ENCODE peak calls at places on chromosomes 3 and 15, in five cellular contexts. L, U, S, H and O are unnamed samples.

GRCh38 chr3:50971487-50971924 is 296.8 kb downstream of the DOCK3 start:
- DNase-seq in H (peak; percentile 64), L (peak; percentile 85), U (peak; percentile 40), S (peak; percentile 43), O (peak; percentile 60)

GRCh38 chr3:127730666-127731294 is 58.0 kb downstream of the ABTB1 start:
- DNase-seq in L (no peak), U (no peak), H (no peak), S (peak; percentile 63), O (no peak)

GRCh38 chr15:90451215-90451850 is 63.3 kb downstream of the IQGAP1 start:
- DNase-seq in U (no peak), S (peak; percentile 51), L (no peak), H (no peak), O (no peak)

GRCh38 chr3:13378155-13378554 is 42.0 kb downstream of the NUP210 start:
- DNase-seq in U (no peak), L (no peak), S (peak; percentile 27), H (no peak), O (no peak)

GRCh38 chr3:16309558-16309957 is 44.5 kb downstream of the OXNAD1 start:
- DNase-seq in S (no peak), H (no peak), L (no peak), U (no peak), O (peak; percentile 83)

GRCh38 chr3:156918746-156919145 is 92.6 kb downstream of the LEKR1 start:
- DNase-seq in L (no peak), U (no peak), H (no peak), S (no peak), O (no peak)

GRCh38 chr3:110895054-110895453 is 176.6 kb upstream of the NECTIN3 start:
- DNase-seq in S (no peak), L (no peak), H (no peak), U (no peak), O (no peak)

GRCh38 chr3:49120096-49120437 is 556 bp downstream of the USP19 start:
- DNase-seq in H (no peak), S (no peak), U (no peak), L (no peak), O (peak; percentile 20)

GRCh38 chr3:31636063-31636462 is 103.3 kb downstream of the STT3B start:
- DNase-seq in H (no peak), S (peak; percentile 29), L (no peak), U (no peak), O (no peak)

GRCh38 chr3:14989943-14990753 is 42.8 kb downstream of the NR2C2 start:
- DNase-seq in S (peak; percentile 13), H (no peak), U (no peak), L (peak; percentile 19), O (no peak)

GRCh38 chr3:44554626-44555592 is at the start of gene ZKSCAN7:
- DNase-seq in L (peak; percentile 74), H (peak; percentile 84), S (peak; percentile 58), U (peak; percentile 63), O (peak; percentile 77)

GRCh38 chr3:2802429-2802828 is 307.7 kb downstream of the IL5RA start:
- DNase-seq in L (no peak), U (no peak), H (no peak), S (no peak), O (no peak)

GRCh38 chr3:125403789-125404188 is 28.7 kb upstream of the ZNF148 start:
- DNase-seq in S (peak; percentile 62), L (no peak), H (no peak), U (no peak), O (no peak)

GRCh38 chr3:107985496-107985895 is 105.3 kb downstream of the CD47 start:
- DNase-seq in H (peak; percentile 35), U (no peak), L (no peak), S (no peak), O (peak; percentile 75)

GRCh38 chr15:65370885-65371284 is 6.9 kb downstream of the IGDCC3 start:
- DNase-seq in H (no peak), L (no peak), S (no peak), U (no peak), O (no peak)

GRCh38 chr15:31758126-31758525 is 272.2 kb upstream of the CHRNA7 start:
- DNase-seq in S (peak; percentile 13), H (no peak), L (peak; percentile 34), U (no peak), O (no peak)

GRCh38 chr3:172592898-172593669 is 69.9 kb upstream of the TNFSF10 start:
- DNase-seq in U (no peak), L (no peak), S (no peak), H (no peak), O (peak; percentile 63)

GRCh38 chr15:100170673-100171210 is 171.0 kb downstream of the ADAMTS17 start:
- DNase-seq in L (no peak), U (no peak), H (no peak), S (no peak), O (peak; percentile 34)

DNA sequence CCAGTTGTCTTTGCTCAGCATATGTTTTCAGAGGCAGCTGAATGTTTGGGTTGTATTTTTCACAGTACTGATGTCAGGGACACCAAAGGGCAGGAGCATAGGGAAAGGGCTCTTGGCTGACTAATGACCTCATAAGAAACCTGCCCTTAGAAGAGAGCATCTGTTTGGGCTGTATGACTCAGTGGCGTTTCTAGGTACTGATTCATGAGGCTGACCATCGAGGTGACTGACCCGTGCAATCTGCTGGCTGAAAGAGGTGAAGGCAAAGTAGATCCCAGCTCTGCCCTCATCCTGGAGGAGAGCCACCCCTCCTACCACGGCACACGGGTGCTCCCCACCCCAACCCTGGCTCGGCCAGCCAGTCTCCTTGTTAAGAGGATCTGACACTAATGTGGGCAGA is 8.3 kb downstream of the LMCD1 start:
- DNase-seq in H (no peak), L (no peak), U (no peak), S (peak; percentile 79), O (no peak)
- TF ChIP-seq CTCF in H (no peak), L (no peak), U (no peak), S (no peak), O (no peak)

GRCh38 chr15:72934006-72934405 is 118.3 kb upstream of the NEO1 start:
- DNase-seq in S (peak; percentile 77), H (no peak), L (no peak), U (no peak), O (no peak)

GRCh38 chr15:72936237-72936636 is 116.0 kb upstream of the NEO1 start:
- DNase-seq in L (no peak), H (no peak), U (no peak), S (no peak), O (no peak)

GRCh38 chr15:72935521-72935920 is 116.7 kb upstream of the NEO1 start:
- DNase-seq in U (no peak), S (no peak), L (no peak), H (no peak), O (no peak)

GRCh38 chr15:72934921-72935320 is 117.3 kb upstream of the NEO1 start:
- DNase-seq in S (no peak), H (no peak), U (no peak), L (no peak), O (no peak)

DNA sequence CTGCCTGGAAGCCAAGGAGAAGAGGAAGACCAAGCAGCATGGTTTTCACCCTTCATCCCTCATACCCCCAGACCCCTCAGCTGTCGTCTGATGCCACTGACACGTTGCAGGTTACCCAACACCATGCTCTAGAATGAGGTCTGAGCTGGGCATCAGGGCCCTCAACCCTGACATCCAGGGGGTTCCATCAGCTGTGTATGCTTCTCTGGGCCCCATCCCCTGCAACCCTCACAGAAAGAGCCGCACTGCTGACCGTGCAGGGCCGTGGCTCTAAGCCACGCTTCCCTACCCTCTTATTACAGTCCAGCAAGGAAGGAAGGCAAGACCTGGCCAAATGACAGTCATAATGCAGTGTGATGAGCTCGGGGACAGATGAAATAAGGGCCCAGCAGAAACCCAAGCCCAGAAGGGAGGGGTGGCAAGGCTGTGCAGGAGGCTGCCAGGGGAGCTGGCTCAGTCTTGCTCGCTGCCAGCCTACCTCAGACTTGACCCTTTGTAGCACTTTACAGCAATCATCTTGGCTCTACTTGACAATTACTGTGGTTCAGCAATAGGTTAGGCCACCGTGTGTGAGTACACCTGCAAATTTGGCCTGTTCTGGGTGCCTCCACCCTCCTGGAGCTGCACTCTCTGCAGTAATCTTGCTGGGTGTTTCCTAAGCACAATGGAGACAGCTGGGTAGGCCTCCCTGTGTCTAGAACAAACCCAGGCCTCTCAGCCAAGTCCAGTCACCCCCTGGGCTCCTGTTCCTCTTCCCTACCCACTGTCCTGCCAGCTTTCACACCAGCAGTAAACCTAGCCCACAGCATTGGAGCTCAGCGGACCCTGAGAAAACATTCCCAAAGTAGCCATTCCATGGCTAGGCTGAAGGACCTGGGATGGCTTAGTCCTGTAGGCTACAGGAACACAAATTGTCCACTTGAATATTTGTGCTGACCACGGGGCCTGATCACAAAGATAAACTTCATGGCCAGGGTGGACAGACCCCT is 115.3 kb upstream of the NEO1 start:
- DNase-seq in S (no peak), H (no peak), U (no peak), L (no peak), O (no peak)
- TF ChIP-seq CTCF in S (no peak), H (no peak), U (no peak), L (no peak), O (no peak)

DNA sequence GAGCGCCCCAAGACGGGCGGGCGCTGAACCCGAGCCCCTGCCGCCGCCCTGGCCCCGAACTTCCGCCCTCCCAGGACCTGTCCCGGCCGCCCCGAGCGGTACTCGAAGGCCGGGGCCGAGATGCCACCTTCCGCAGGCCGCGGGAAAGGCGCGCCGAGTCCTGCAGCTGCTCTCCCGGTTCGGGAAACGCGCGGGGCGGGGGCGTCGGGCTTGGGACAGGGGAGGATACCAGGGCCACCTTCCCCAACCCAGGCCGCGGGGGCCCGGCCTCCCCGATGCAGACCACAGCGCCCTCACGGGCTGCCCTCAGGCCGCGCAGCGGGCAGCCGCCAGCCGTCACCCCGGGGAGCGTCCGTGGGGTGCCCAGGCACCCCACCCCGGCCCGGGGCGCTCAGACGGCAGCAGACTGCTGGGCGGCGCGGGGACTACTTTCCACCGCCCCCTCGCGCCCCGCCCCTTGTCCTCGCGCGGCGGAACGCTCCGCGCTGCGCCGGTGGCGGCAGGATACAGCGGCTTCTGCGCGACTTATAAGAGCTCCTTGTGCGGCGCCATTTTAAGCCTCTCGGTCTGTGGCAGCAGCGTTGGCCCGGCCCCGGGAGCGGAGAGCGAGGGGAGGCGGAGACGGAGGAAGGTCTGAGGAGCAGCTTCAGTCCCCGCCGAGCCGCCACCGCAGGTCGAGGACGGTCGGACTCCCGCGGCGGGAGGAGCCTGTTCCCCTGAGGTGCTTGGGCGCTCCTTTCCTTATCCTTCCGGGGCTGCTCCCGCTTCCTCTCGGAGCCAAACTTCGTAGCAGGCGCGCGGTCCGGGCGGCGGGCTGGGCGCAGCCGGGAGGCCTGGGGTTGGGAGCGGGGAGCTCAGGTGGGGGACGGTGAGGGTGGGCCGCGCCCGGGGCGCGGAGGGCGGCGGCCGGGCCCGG is at the start of gene CTNNB1:
- DNase-seq in U (peak; percentile 92), S (peak; percentile 98), L (peak; percentile 97), H (peak; percentile 83), O (peak; percentile 90)
- TF ChIP-seq CTCF in U (peak; percentile 19), S (no peak), L (peak; percentile 28), H (no peak), O (no peak)

GRCh38 chr3:103077910-103078309 is 643.1 kb downstream of the ZPLD1 start:
- DNase-seq in U (no peak), H (no peak), L (no peak), S (no peak), O (no peak)

DNA sequence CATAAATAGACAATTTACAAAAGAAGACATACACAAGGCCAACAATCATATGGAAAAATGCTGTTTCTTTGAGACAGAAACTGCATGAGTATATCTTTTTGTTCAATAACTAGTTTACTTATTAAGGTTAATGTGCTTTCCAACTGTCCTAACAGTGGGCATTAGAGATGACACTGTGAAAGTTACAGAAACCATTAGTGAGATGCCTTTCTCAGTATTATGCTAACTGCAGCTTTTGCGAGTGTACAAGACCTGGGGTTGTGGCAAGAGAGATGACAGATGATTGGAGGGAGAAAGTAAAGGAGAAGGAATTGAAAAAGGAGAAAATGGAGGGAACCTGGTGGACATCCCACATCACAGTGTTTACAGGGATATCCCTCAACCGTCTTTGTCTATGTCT is 640.5 kb downstream of the ZPLD1 start:
- DNase-seq in U (no peak), L (no peak), S (no peak), H (no peak), O (no peak)
- TF ChIP-seq CTCF in U (no peak), L (no peak), S (no peak), H (no peak), O (no peak)